ENCODE peak calls at places on chromosomes 5 and 9, in six cellular contexts. H is IMR-90, U is H1, V is mesenchymal stem cell, G is mesendoderm, T is trophoblast cell. O is an unnamed sample. For H3K36me3, the result is how much of the 10 kb centered on the place peaks cover.

GRCh38 chr9:136244116-136244775 is 1.4 kb downstream of the QSOX2 start:
- DNase-seq in H (no peak), U (no peak), V (no peak), G (no peak), T (no peak), O (no peak)

GRCh38 chr9:130186839-130187522 is 14.8 kb downstream of the NCS1 start:
- DNase-seq in H (peak), U (peak), V (peak), G (peak), T (peak), O (no peak)

GRCh38 chr5:74124826-74125225 is 498.8 kb downstream of the ARHGEF28 start:
- DNase-seq in H (peak), U (no peak), V (peak), G (peak), T (no peak), O (no peak)

GRCh38 chr9:121887553-121888437 is 205.3 kb downstream of the TTLL11 start:
- DNase-seq in H (no peak), U (no peak), V (peak), G (peak), T (no peak), O (no peak)

GRCh38 chr9:6230037-6230778 is 14.6 kb downstream of the IL33 start:
- DNase-seq in H (peak), U (no peak), V (no peak), G (peak), T (no peak), O (no peak)

GRCh38 chr9:3887121-3887797 is 361.5 kb upstream of the RFX3 start:
- DNase-seq in H (no peak), U (no peak), V (no peak), G (peak), T (no peak), O (no peak)

GRCh38 chr5:144289277-144289676 is 118.6 kb downstream of the KCTD16 start:
- DNase-seq in H (no peak), U (no peak), V (no peak), G (no peak), T (no peak), O (no peak)

GRCh38 chr5:124103671-124104070 is 591.7 kb downstream of the CSNK1G3 start:
- DNase-seq in H (peak), U (no peak), V (peak), G (no peak), T (peak), O (no peak)

GRCh38 chr5:80083115-80083890 is 48.2 kb downstream of the THBS4 start:
- DNase-seq in H (peak), U (peak), V (peak), G (peak), T (peak), O (peak)

GRCh38 chr5:6473284-6473683 is 24.6 kb downstream of the UBE2QL1 start:
- DNase-seq in H (no peak), U (no peak), V (no peak), G (no peak), T (no peak), O (no peak)

GRCh38 chr9:128149001-128149701 is at the start of gene LCN2:
- DNase-seq in H (no peak), U (no peak), V (no peak), G (no peak), T (peak), O (no peak)

GRCh38 chr5:66818935-66819328 is 222.7 kb downstream of the MAST4 start:
- DNase-seq in H (no peak), U (no peak), V (no peak), G (no peak), T (no peak), O (no peak)

GRCh38 chr9:127897194-127897692 is 2.2 kb downstream of the ST6GALNAC6 start:
- DNase-seq in H (peak), U (peak), V (peak), G (peak), T (peak), O (peak)

GRCh38 chr5:125393416-125393815 is 647.0 kb upstream of the ZNF608 start:
- DNase-seq in H (no peak), U (no peak), V (no peak), G (no peak), T (no peak), O (no peak)

GRCh38 chr9:112233769-112234168 is 58.7 kb upstream of the SUSD1 start:
- DNase-seq in H (peak), U (no peak), V (peak), G (peak), T (peak), O (no peak)

GRCh38 chr5:43000198-43000840 is 39.8 kb downstream of the ANXA2R start:
- DNase-seq in H (peak), U (peak), V (peak), G (peak), T (peak), O (no peak)

GRCh38 chr5:15501057-15501791 is 1.2 kb downstream of the FBXL7 start:
- DNase-seq in H (peak), U (peak), V (peak), G (peak), T (peak), O (peak)

GRCh38 chr5:138213161-138214029 is at the start of gene CDC23:
- DNase-seq in H (peak), U (peak), V (peak), G (peak), T (peak), O (peak)
- H2BK5ac ChIP-seq in H (peak), U (peak), V (peak), G (no peak), T (peak), O (no peak)

DNA sequence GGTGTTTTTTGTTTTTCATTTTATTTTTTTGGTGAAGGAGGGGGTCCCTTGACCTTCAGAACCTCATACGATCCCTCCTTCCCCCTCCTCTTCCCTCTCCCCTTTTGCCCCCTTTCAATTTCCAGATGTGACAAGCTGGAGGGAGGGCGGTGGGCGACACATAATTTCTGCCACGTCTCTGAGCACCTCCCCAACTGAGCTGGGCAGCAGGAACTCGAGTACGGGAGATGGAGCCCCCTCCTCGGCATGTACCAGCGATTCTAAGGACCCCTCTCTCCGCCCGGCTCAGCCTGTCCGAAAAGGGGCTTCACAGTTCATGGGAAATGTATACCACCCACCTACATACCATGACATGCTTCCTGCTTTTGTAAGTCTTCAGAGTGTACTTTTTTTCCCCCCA is 52.4 kb downstream of the PRRC2B start:
- DNase-seq in H (no peak), U (no peak), V (no peak), G (no peak), T (no peak), O (no peak)
- H3K36me3 ChIP-seq in H (half or more), U (under half), V (half or more), G (under half), T (half or more), O (under half)

GRCh38 chr5:134649163-134649916 is 755 bp downstream of the SEC24A start:
- DNase-seq in H (peak), U (no peak), V (peak), G (peak), T (peak), O (no peak)
- H2BK5ac ChIP-seq in H (peak), U (peak), V (peak), G (peak), T (peak), O (peak)

GRCh38 chr9:79637180-79637925 is 65.6 kb downstream of the TLE4 start:
- DNase-seq in H (peak), U (no peak), V (peak), G (no peak), T (peak), O (no peak)

GRCh38 chr9:79642671-79643070 is 70.9 kb downstream of the TLE4 start:
- DNase-seq in H (no peak), U (no peak), V (no peak), G (no peak), T (no peak), O (no peak)

GRCh38 chr9:79641055-79641454 is 69.3 kb downstream of the TLE4 start:
- DNase-seq in H (no peak), U (no peak), V (no peak), G (no peak), T (no peak), O (no peak)

GRCh38 chr9:79639354-79639753 is 67.6 kb downstream of the TLE4 start:
- DNase-seq in H (peak), U (no peak), V (no peak), G (no peak), T (no peak), O (no peak)

GRCh38 chr9:79638806-79639205 is 67.0 kb downstream of the TLE4 start:
- DNase-seq in H (no peak), U (no peak), V (no peak), G (no peak), T (no peak), O (no peak)
- H3K36me3 ChIP-seq in H (under half), U (under half), V (under half), G (under half), T (under half), O (under half)

GRCh38 chr9:94167376-94167775 is 83.1 kb downstream of the PTPDC1 start:
- DNase-seq in H (no peak), U (no peak), V (no peak), G (no peak), T (no peak), O (no peak)

GRCh38 chr9:94165592-94166236 is 81.5 kb downstream of the PTPDC1 start:
- DNase-seq in H (peak), U (peak), V (peak), G (peak), T (peak), O (peak)

GRCh38 chr9:94166237-94167054 is 82.2 kb downstream of the PTPDC1 start:
- DNase-seq in H (peak), U (peak), V (peak), G (peak), T (peak), O (peak)

GRCh38 chr9:94168203-94169000 is 84.1 kb downstream of the PTPDC1 start:
- DNase-seq in H (peak), U (no peak), V (no peak), G (no peak), T (peak), O (no peak)

GRCh38 chr9:94167055-94167346 is 82.7 kb downstream of the PTPDC1 start:
- DNase-seq in H (no peak), U (no peak), V (peak), G (peak), T (peak), O (no peak)
- H2BK5ac ChIP-seq in H (peak), U (peak), V (peak), G (peak), T (peak), O (no peak)

GRCh38 chr9:125332527-125332926 is 70.9 kb downstream of the GAPVD1 start:
- DNase-seq in H (no peak), U (no peak), V (no peak), G (no peak), T (no peak), O (no peak)
- H3K36me3 ChIP-seq in H (under half), U (under half), V (under half), G (under half), T (under half), O (half or more)

GRCh38 chr9:79568337-79569084 is 3.3 kb upstream of the TLE4 start:
- DNase-seq in H (no peak), U (no peak), V (no peak), G (no peak), T (no peak), O (no peak)

GRCh38 chr9:79572032-79572890 is 496 bp downstream of the TLE4 start:
- DNase-seq in H (peak), U (peak), V (peak), G (peak), T (peak), O (peak)

GRCh38 chr9:79571309-79572031 is at the start of gene TLE4:
- DNase-seq in H (peak), U (peak), V (peak), G (peak), T (peak), O (peak)

GRCh38 chr9:79569814-79570448 is 1.8 kb upstream of the TLE4 start:
- DNase-seq in H (peak), U (no peak), V (no peak), G (no peak), T (no peak), O (no peak)

GRCh38 chr9:79570449-79571308 is 1.1 kb upstream of the TLE4 start:
- DNase-seq in H (peak), U (peak), V (peak), G (peak), T (peak), O (peak)
- H2BK5ac ChIP-seq in H (peak), U (peak), V (peak), G (peak), T (peak), O (peak)

O was measured in neuronal stem cell.